ENCODE peak calls at places on chromosomes 1 and 21, in seven cellular contexts. One of them, this sample, is unnamed.

GRCh38 chr1:97796716-97797115 is 124.1 kb downstream of the DPYD start:
- DNase-seq in stimulated activated CD4-positive, alpha-beta T cell treated with anti-CD3 and anti-CD28 coated beads, Interleukin-1b, Interleukin-23, amount 100 ng/mL, for 24 hours: no peak
- DNase-seq in glutamatergic neuron: no peak
- DNase-seq in CD8-positive, alpha-beta memory T cell: no peak
- DNase-seq in GM12892: no peak
- DNase-seq in fibroblast of the conjunctiva: no peak
- DNase-seq in stimulated activated CD8-positive, alpha-beta memory T cell treated with anti-CD3 and anti-CD28 coated beads, Interleukin-15, amount 100 ng/mL, for 24 hours: no peak
- DNase-seq in this sample: no peak

GRCh38 chr1:20390589-20391331 is 95.2 kb downstream of the CAMK2N1 start:
- DNase-seq in stimulated activated CD8-positive, alpha-beta memory T cell treated with anti-CD3 and anti-CD28 coated beads, Interleukin-15, amount 100 ng/mL, for 24 hours: no peak
- DNase-seq in fibroblast of the conjunctiva: no peak
- DNase-seq in glutamatergic neuron: no peak
- DNase-seq in stimulated activated CD4-positive, alpha-beta T cell treated with anti-CD3 and anti-CD28 coated beads, Interleukin-1b, Interleukin-23, amount 100 ng/mL, for 24 hours: no peak
- DNase-seq in CD8-positive, alpha-beta memory T cell: no peak
- DNase-seq in GM12892: no peak
- DNase-seq in this sample: no peak

GRCh38 chr1:79472067-79472656 is 465.6 kb upstream of the ADGRL4 start:
- DNase-seq in stimulated activated CD8-positive, alpha-beta memory T cell treated with anti-CD3 and anti-CD28 coated beads, Interleukin-15, amount 100 ng/mL, for 24 hours: no peak
- DNase-seq in CD8-positive, alpha-beta memory T cell: no peak
- DNase-seq in glutamatergic neuron: no peak
- DNase-seq in stimulated activated CD4-positive, alpha-beta T cell treated with anti-CD3 and anti-CD28 coated beads, Interleukin-1b, Interleukin-23, amount 100 ng/mL, for 24 hours: no peak
- DNase-seq in GM12892: no peak
- DNase-seq in fibroblast of the conjunctiva: no peak
- DNase-seq in this sample: no peak

GRCh38 chr1:171785766-171786165 is 4.3 kb downstream of the METTL13 start:
- DNase-seq in stimulated activated CD8-positive, alpha-beta memory T cell treated with anti-CD3 and anti-CD28 coated beads, Interleukin-15, amount 100 ng/mL, for 24 hours: no peak
- DNase-seq in fibroblast of the conjunctiva: no peak
- DNase-seq in GM12892: no peak
- DNase-seq in CD8-positive, alpha-beta memory T cell: no peak
- DNase-seq in glutamatergic neuron: no peak
- DNase-seq in stimulated activated CD4-positive, alpha-beta T cell treated with anti-CD3 and anti-CD28 coated beads, Interleukin-1b, Interleukin-23, amount 100 ng/mL, for 24 hours: no peak
- DNase-seq in this sample: no peak

GRCh38 chr1:197471248-197472035 is 203.4 kb downstream of the CRB1 start:
- DNase-seq in GM12892: no peak
- DNase-seq in stimulated activated CD4-positive, alpha-beta T cell treated with anti-CD3 and anti-CD28 coated beads, Interleukin-1b, Interleukin-23, amount 100 ng/mL, for 24 hours: no peak
- DNase-seq in glutamatergic neuron: peak; percentile 25
- DNase-seq in CD8-positive, alpha-beta memory T cell: no peak
- DNase-seq in stimulated activated CD8-positive, alpha-beta memory T cell treated with anti-CD3 and anti-CD28 coated beads, Interleukin-15, amount 100 ng/mL, for 24 hours: no peak
- DNase-seq in fibroblast of the conjunctiva: no peak
- DNase-seq in this sample: no peak

GRCh38 chr1:110205156-110205555 is 5.0 kb upstream of the KCNC4 start:
- DNase-seq in stimulated activated CD8-positive, alpha-beta memory T cell treated with anti-CD3 and anti-CD28 coated beads, Interleukin-15, amount 100 ng/mL, for 24 hours: no peak
- DNase-seq in fibroblast of the conjunctiva: no peak
- DNase-seq in CD8-positive, alpha-beta memory T cell: no peak
- DNase-seq in glutamatergic neuron: no peak
- DNase-seq in GM12892: no peak
- DNase-seq in stimulated activated CD4-positive, alpha-beta T cell treated with anti-CD3 and anti-CD28 coated beads, Interleukin-1b, Interleukin-23, amount 100 ng/mL, for 24 hours: no peak
- DNase-seq in this sample: no peak

GRCh38 chr1:232837085-232837484 is 31.9 kb downstream of the MAP10 start:
- DNase-seq in stimulated activated CD8-positive, alpha-beta memory T cell treated with anti-CD3 and anti-CD28 coated beads, Interleukin-15, amount 100 ng/mL, for 24 hours: no peak
- DNase-seq in glutamatergic neuron: no peak
- DNase-seq in CD8-positive, alpha-beta memory T cell: no peak
- DNase-seq in fibroblast of the conjunctiva: no peak
- DNase-seq in GM12892: no peak
- DNase-seq in stimulated activated CD4-positive, alpha-beta T cell treated with anti-CD3 and anti-CD28 coated beads, Interleukin-1b, Interleukin-23, amount 100 ng/mL, for 24 hours: no peak
- DNase-seq in this sample: no peak

GRCh38 chr1:184965889-184966860 is 8.1 kb downstream of the NIBAN1 start:
- DNase-seq in fibroblast of the conjunctiva: no peak
- DNase-seq in GM12892: no peak
- DNase-seq in stimulated activated CD4-positive, alpha-beta T cell treated with anti-CD3 and anti-CD28 coated beads, Interleukin-1b, Interleukin-23, amount 100 ng/mL, for 24 hours: no peak
- DNase-seq in CD8-positive, alpha-beta memory T cell: no peak
- DNase-seq in glutamatergic neuron: no peak
- DNase-seq in stimulated activated CD8-positive, alpha-beta memory T cell treated with anti-CD3 and anti-CD28 coated beads, Interleukin-15, amount 100 ng/mL, for 24 hours: no peak
- DNase-seq in this sample: no peak

GRCh38 chr1:76465030-76465429 is 390.5 kb downstream of the ST6GALNAC3 start:
- DNase-seq in glutamatergic neuron: no peak
- DNase-seq in CD8-positive, alpha-beta memory T cell: no peak
- DNase-seq in GM12892: no peak
- DNase-seq in stimulated activated CD8-positive, alpha-beta memory T cell treated with anti-CD3 and anti-CD28 coated beads, Interleukin-15, amount 100 ng/mL, for 24 hours: no peak
- DNase-seq in stimulated activated CD4-positive, alpha-beta T cell treated with anti-CD3 and anti-CD28 coated beads, Interleukin-1b, Interleukin-23, amount 100 ng/mL, for 24 hours: no peak
- DNase-seq in fibroblast of the conjunctiva: peak; percentile 35
- DNase-seq in this sample: no peak

GRCh38 chr1:205980182-205980830 is 22.9 kb downstream of the RAB7B start:
- DNase-seq in stimulated activated CD8-positive, alpha-beta memory T cell treated with anti-CD3 and anti-CD28 coated beads, Interleukin-15, amount 100 ng/mL, for 24 hours: no peak
- DNase-seq in glutamatergic neuron: peak; percentile 11
- DNase-seq in CD8-positive, alpha-beta memory T cell: no peak
- DNase-seq in stimulated activated CD4-positive, alpha-beta T cell treated with anti-CD3 and anti-CD28 coated beads, Interleukin-1b, Interleukin-23, amount 100 ng/mL, for 24 hours: no peak
- DNase-seq in fibroblast of the conjunctiva: no peak
- DNase-seq in GM12892: no peak
- DNase-seq in this sample: no peak

GRCh38 chr1:200880212-200880611 is 7.4 kb downstream of the GPR25 start:
- DNase-seq in fibroblast of the conjunctiva: no peak
- DNase-seq in CD8-positive, alpha-beta memory T cell: no peak
- DNase-seq in glutamatergic neuron: no peak
- DNase-seq in stimulated activated CD8-positive, alpha-beta memory T cell treated with anti-CD3 and anti-CD28 coated beads, Interleukin-15, amount 100 ng/mL, for 24 hours: no peak
- DNase-seq in GM12892: no peak
- DNase-seq in stimulated activated CD4-positive, alpha-beta T cell treated with anti-CD3 and anti-CD28 coated beads, Interleukin-1b, Interleukin-23, amount 100 ng/mL, for 24 hours: no peak
- DNase-seq in this sample: no peak

GRCh38 chr21:46431448-46431847 is 27.2 kb upstream of the DIP2A start:
- DNase-seq in GM12892: no peak
- DNase-seq in glutamatergic neuron: no peak
- DNase-seq in stimulated activated CD4-positive, alpha-beta T cell treated with anti-CD3 and anti-CD28 coated beads, Interleukin-1b, Interleukin-23, amount 100 ng/mL, for 24 hours: no peak
- DNase-seq in stimulated activated CD8-positive, alpha-beta memory T cell treated with anti-CD3 and anti-CD28 coated beads, Interleukin-15, amount 100 ng/mL, for 24 hours: no peak
- DNase-seq in fibroblast of the conjunctiva: no peak
- DNase-seq in CD8-positive, alpha-beta memory T cell: no peak
- DNase-seq in this sample: no peak

GRCh38 chr21:28754127-28754611 is 238.5 kb downstream of the LTN1 start:
- DNase-seq in GM12892: no peak
- DNase-seq in fibroblast of the conjunctiva: peak; percentile 23
- DNase-seq in glutamatergic neuron: no peak
- DNase-seq in CD8-positive, alpha-beta memory T cell: no peak
- DNase-seq in stimulated activated CD8-positive, alpha-beta memory T cell treated with anti-CD3 and anti-CD28 coated beads, Interleukin-15, amount 100 ng/mL, for 24 hours: no peak
- DNase-seq in stimulated activated CD4-positive, alpha-beta T cell treated with anti-CD3 and anti-CD28 coated beads, Interleukin-1b, Interleukin-23, amount 100 ng/mL, for 24 hours: no peak
- DNase-seq in this sample: no peak

GRCh38 chr1:25120286-25120685 is 112.0 kb downstream of the SYF2 start:
- DNase-seq in glutamatergic neuron: no peak
- DNase-seq in GM12892: no peak
- DNase-seq in stimulated activated CD8-positive, alpha-beta memory T cell treated with anti-CD3 and anti-CD28 coated beads, Interleukin-15, amount 100 ng/mL, for 24 hours: no peak
- DNase-seq in CD8-positive, alpha-beta memory T cell: no peak
- DNase-seq in stimulated activated CD4-positive, alpha-beta T cell treated with anti-CD3 and anti-CD28 coated beads, Interleukin-1b, Interleukin-23, amount 100 ng/mL, for 24 hours: no peak
- DNase-seq in fibroblast of the conjunctiva: no peak
- DNase-seq in this sample: no peak

GRCh38 chr1:39700348-39700747 is 9.1 kb upstream of the HPCAL4 start:
- DNase-seq in stimulated activated CD4-positive, alpha-beta T cell treated with anti-CD3 and anti-CD28 coated beads, Interleukin-1b, Interleukin-23, amount 100 ng/mL, for 24 hours: no peak
- DNase-seq in glutamatergic neuron: no peak
- DNase-seq in stimulated activated CD8-positive, alpha-beta memory T cell treated with anti-CD3 and anti-CD28 coated beads, Interleukin-15, amount 100 ng/mL, for 24 hours: no peak
- DNase-seq in fibroblast of the conjunctiva: no peak
- DNase-seq in CD8-positive, alpha-beta memory T cell: no peak
- DNase-seq in GM12892: no peak
- DNase-seq in this sample: no peak

GRCh38 chr1:19412654-19413053 is 72.7 kb downstream of the CAPZB start:
- DNase-seq in CD8-positive, alpha-beta memory T cell: no peak
- DNase-seq in glutamatergic neuron: no peak
- DNase-seq in stimulated activated CD4-positive, alpha-beta T cell treated with anti-CD3 and anti-CD28 coated beads, Interleukin-1b, Interleukin-23, amount 100 ng/mL, for 24 hours: no peak
- DNase-seq in stimulated activated CD8-positive, alpha-beta memory T cell treated with anti-CD3 and anti-CD28 coated beads, Interleukin-15, amount 100 ng/mL, for 24 hours: no peak
- DNase-seq in GM12892: no peak
- DNase-seq in fibroblast of the conjunctiva: no peak
- DNase-seq in this sample: no peak

GRCh38 chr1:229887043-229887822 is 179.8 kb upstream of the GALNT2 start:
- DNase-seq in stimulated activated CD8-positive, alpha-beta memory T cell treated with anti-CD3 and anti-CD28 coated beads, Interleukin-15, amount 100 ng/mL, for 24 hours: no peak
- DNase-seq in fibroblast of the conjunctiva: no peak
- DNase-seq in stimulated activated CD4-positive, alpha-beta T cell treated with anti-CD3 and anti-CD28 coated beads, Interleukin-1b, Interleukin-23, amount 100 ng/mL, for 24 hours: no peak
- DNase-seq in CD8-positive, alpha-beta memory T cell: no peak
- DNase-seq in GM12892: no peak
- DNase-seq in glutamatergic neuron: no peak
- DNase-seq in this sample: no peak

GRCh38 chr1:58854576-58854975 is 70.7 kb upstream of the JUN start:
- DNase-seq in CD8-positive, alpha-beta memory T cell: peak; percentile 4
- DNase-seq in stimulated activated CD8-positive, alpha-beta memory T cell treated with anti-CD3 and anti-CD28 coated beads, Interleukin-15, amount 100 ng/mL, for 24 hours: no peak
- DNase-seq in fibroblast of the conjunctiva: no peak
- DNase-seq in GM12892: no peak
- DNase-seq in stimulated activated CD4-positive, alpha-beta T cell treated with anti-CD3 and anti-CD28 coated beads, Interleukin-1b, Interleukin-23, amount 100 ng/mL, for 24 hours: no peak
- DNase-seq in glutamatergic neuron: no peak
- DNase-seq in this sample: no peak

GRCh38 chr21:37983336-37984095 is 67.3 kb upstream of the KCNJ6 start:
- DNase-seq in GM12892: no peak
- DNase-seq in fibroblast of the conjunctiva: no peak
- DNase-seq in stimulated activated CD8-positive, alpha-beta memory T cell treated with anti-CD3 and anti-CD28 coated beads, Interleukin-15, amount 100 ng/mL, for 24 hours: no peak
- DNase-seq in glutamatergic neuron: no peak
- DNase-seq in stimulated activated CD4-positive, alpha-beta T cell treated with anti-CD3 and anti-CD28 coated beads, Interleukin-1b, Interleukin-23, amount 100 ng/mL, for 24 hours: no peak
- DNase-seq in CD8-positive, alpha-beta memory T cell: no peak
- DNase-seq in this sample: no peak

GRCh38 chr21:42659416-42660117 is 6.1 kb downstream of the PDE9A start:
- DNase-seq in stimulated activated CD4-positive, alpha-beta T cell treated with anti-CD3 and anti-CD28 coated beads, Interleukin-1b, Interleukin-23, amount 100 ng/mL, for 24 hours: no peak
- DNase-seq in CD8-positive, alpha-beta memory T cell: no peak
- DNase-seq in stimulated activated CD8-positive, alpha-beta memory T cell treated with anti-CD3 and anti-CD28 coated beads, Interleukin-15, amount 100 ng/mL, for 24 hours: no peak
- DNase-seq in glutamatergic neuron: no peak
- DNase-seq in GM12892: no peak
- DNase-seq in fibroblast of the conjunctiva: no peak
- DNase-seq in this sample: no peak

GRCh38 chr21:42376338-42376982 is 10.1 kb upstream of the TFF1 start:
- DNase-seq in GM12892: no peak
- DNase-seq in CD8-positive, alpha-beta memory T cell: no peak
- DNase-seq in stimulated activated CD4-positive, alpha-beta T cell treated with anti-CD3 and anti-CD28 coated beads, Interleukin-1b, Interleukin-23, amount 100 ng/mL, for 24 hours: no peak
- DNase-seq in glutamatergic neuron: no peak
- DNase-seq in fibroblast of the conjunctiva: no peak
- DNase-seq in stimulated activated CD8-positive, alpha-beta memory T cell treated with anti-CD3 and anti-CD28 coated beads, Interleukin-15, amount 100 ng/mL, for 24 hours: no peak
- DNase-seq in this sample: no peak

GRCh38 chr1:102107441-102107840 is 110.7 kb upstream of the OLFM3 start:
- DNase-seq in stimulated activated CD8-positive, alpha-beta memory T cell treated with anti-CD3 and anti-CD28 coated beads, Interleukin-15, amount 100 ng/mL, for 24 hours: no peak
- DNase-seq in GM12892: no peak
- DNase-seq in CD8-positive, alpha-beta memory T cell: no peak
- DNase-seq in stimulated activated CD4-positive, alpha-beta T cell treated with anti-CD3 and anti-CD28 coated beads, Interleukin-1b, Interleukin-23, amount 100 ng/mL, for 24 hours: no peak
- DNase-seq in fibroblast of the conjunctiva: no peak
- DNase-seq in glutamatergic neuron: no peak
- DNase-seq in this sample: no peak

GRCh38 chr1:7535934-7536878 is 234.9 kb upstream of the VAMP3 start:
- DNase-seq in fibroblast of the conjunctiva: no peak
- DNase-seq in glutamatergic neuron: peak; percentile 51
- DNase-seq in CD8-positive, alpha-beta memory T cell: no peak
- DNase-seq in stimulated activated CD8-positive, alpha-beta memory T cell treated with anti-CD3 and anti-CD28 coated beads, Interleukin-15, amount 100 ng/mL, for 24 hours: no peak
- DNase-seq in stimulated activated CD4-positive, alpha-beta T cell treated with anti-CD3 and anti-CD28 coated beads, Interleukin-1b, Interleukin-23, amount 100 ng/mL, for 24 hours: no peak
- DNase-seq in GM12892: no peak
- DNase-seq in this sample: no peak

GRCh38 chr1:144101397-144102050 is 129.7 kb upstream of the FAM72C start:
- DNase-seq in glutamatergic neuron: peak; percentile 18
- DNase-seq in fibroblast of the conjunctiva: no peak
- DNase-seq in stimulated activated CD4-positive, alpha-beta T cell treated with anti-CD3 and anti-CD28 coated beads, Interleukin-1b, Interleukin-23, amount 100 ng/mL, for 24 hours: no peak
- DNase-seq in stimulated activated CD8-positive, alpha-beta memory T cell treated with anti-CD3 and anti-CD28 coated beads, Interleukin-15, amount 100 ng/mL, for 24 hours: no peak
- DNase-seq in GM12892: peak; percentile 2
- DNase-seq in CD8-positive, alpha-beta memory T cell: no peak
- DNase-seq in this sample: peak; percentile 0

GRCh38 chr1:184164529-184164928 is 113.0 kb downstream of the TSEN15 start:
- DNase-seq in GM12892: no peak
- DNase-seq in stimulated activated CD4-positive, alpha-beta T cell treated with anti-CD3 and anti-CD28 coated beads, Interleukin-1b, Interleukin-23, amount 100 ng/mL, for 24 hours: no peak
- DNase-seq in fibroblast of the conjunctiva: no peak
- DNase-seq in CD8-positive, alpha-beta memory T cell: no peak
- DNase-seq in stimulated activated CD8-positive, alpha-beta memory T cell treated with anti-CD3 and anti-CD28 coated beads, Interleukin-15, amount 100 ng/mL, for 24 hours: no peak
- DNase-seq in glutamatergic neuron: no peak
- DNase-seq in this sample: no peak

GRCh38 chr1:2135425-2135824 is 59.1 kb downstream of the FAAP20 start:
- DNase-seq in GM12892: no peak
- DNase-seq in stimulated activated CD4-positive, alpha-beta T cell treated with anti-CD3 and anti-CD28 coated beads, Interleukin-1b, Interleukin-23, amount 100 ng/mL, for 24 hours: no peak
- DNase-seq in fibroblast of the conjunctiva: peak; percentile 47
- DNase-seq in CD8-positive, alpha-beta memory T cell: no peak
- DNase-seq in glutamatergic neuron: no peak
- DNase-seq in stimulated activated CD8-positive, alpha-beta memory T cell treated with anti-CD3 and anti-CD28 coated beads, Interleukin-15, amount 100 ng/mL, for 24 hours: no peak
- DNase-seq in this sample: no peak

GRCh38 chr1:160544647-160545046 is 21.6 kb upstream of the SLAMF6 start:
- DNase-seq in CD8-positive, alpha-beta memory T cell: peak; percentile 46
- DNase-seq in stimulated activated CD8-positive, alpha-beta memory T cell treated with anti-CD3 and anti-CD28 coated beads, Interleukin-15, amount 100 ng/mL, for 24 hours: no peak
- DNase-seq in glutamatergic neuron: no peak
- DNase-seq in stimulated activated CD4-positive, alpha-beta T cell treated with anti-CD3 and anti-CD28 coated beads, Interleukin-1b, Interleukin-23, amount 100 ng/mL, for 24 hours: no peak
- DNase-seq in GM12892: no peak
- DNase-seq in fibroblast of the conjunctiva: no peak
- DNase-seq in this sample: no peak

GRCh38 chr21:37166733-37167132 is 93.7 kb downstream of the TTC3 start:
- DNase-seq in CD8-positive, alpha-beta memory T cell: no peak
- DNase-seq in fibroblast of the conjunctiva: no peak
- DNase-seq in stimulated activated CD8-positive, alpha-beta memory T cell treated with anti-CD3 and anti-CD28 coated beads, Interleukin-15, amount 100 ng/mL, for 24 hours: no peak
- DNase-seq in glutamatergic neuron: no peak
- DNase-seq in GM12892: no peak
- DNase-seq in stimulated activated CD4-positive, alpha-beta T cell treated with anti-CD3 and anti-CD28 coated beads, Interleukin-1b, Interleukin-23, amount 100 ng/mL, for 24 hours: no peak
- DNase-seq in this sample: no peak